ENCODE peak calls at places on chromosomes 16 and 17, in eight cellular contexts. J is omental fat pad; X is RWPE1; S is neural progenitor cell; E is prostate gland; V is CD8-positive, alpha-beta T cell; D is A549; K is stomach. U is an unnamed sample.

GRCh38 chr16:87041286-87041685 is 275.9 kb downstream of the C16orf95 start:
- DNase-seq in E (no peak), J (no peak), S (no peak), K (no peak), D (no peak), X (no peak), V (no peak), U (no peak)

GRCh38 chr16:47132310-47132709 is 11.4 kb downstream of the NETO2 start:
- DNase-seq in D (no peak), X (no peak), S (no peak), K (no peak), J (no peak), E (no peak), V (no peak), U (no peak)

GRCh38 chr17:50947844-50948514 is 81.8 kb upstream of the TOB1 start:
- DNase-seq in V (no peak), K (peak), S (no peak), E (peak), D (peak), X (no peak), J (no peak), U (peak)

GRCh38 chr17:45060382-45060823 is 714 bp upstream of the NMT1 start:
- DNase-seq in X (no peak), E (no peak), D (no peak), J (no peak), S (no peak), V (no peak), K (no peak), U (no peak)

GRCh38 chr16:86392751-86393150 is 117.6 kb upstream of the FOXF1 start:
- DNase-seq in X (no peak), K (no peak), D (no peak), E (no peak), J (no peak), V (no peak), S (no peak), U (no peak)

GRCh38 chr16:67170168-67170947 is at the start of gene NOL3:
- DNase-seq in E (peak), V (no peak), J (peak), X (peak), K (peak), D (peak), S (peak), U (peak)

GRCh38 chr16:351804-352520 is 561 bp downstream of the AXIN1 start:
- DNase-seq in E (no peak), S (peak), X (no peak), J (no peak), K (no peak), V (no peak), D (no peak), U (peak)

GRCh38 chr16:3874794-3875692 is 5.5 kb downstream of the CREBBP start:
- DNase-seq in D (no peak), V (no peak), S (no peak), K (no peak), E (no peak), X (no peak), J (no peak), U (no peak)

GRCh38 chr17:78316115-78316866 is 43.6 kb downstream of the SOCS3 start:
- DNase-seq in J (no peak), D (peak), S (no peak), E (no peak), X (no peak), K (no peak), V (no peak), U (no peak)

GRCh38 chr17:47868134-47868533 is 17.2 kb upstream of the SP6 start:
- DNase-seq in E (no peak), V (no peak), X (no peak), J (no peak), D (no peak), K (no peak), S (no peak), U (no peak)
- TF ChIP-seq CTCF in E (no peak), V (no peak), X (no peak), J (no peak), D (no peak), K (no peak), S (no peak), U (no peak)

DNA sequence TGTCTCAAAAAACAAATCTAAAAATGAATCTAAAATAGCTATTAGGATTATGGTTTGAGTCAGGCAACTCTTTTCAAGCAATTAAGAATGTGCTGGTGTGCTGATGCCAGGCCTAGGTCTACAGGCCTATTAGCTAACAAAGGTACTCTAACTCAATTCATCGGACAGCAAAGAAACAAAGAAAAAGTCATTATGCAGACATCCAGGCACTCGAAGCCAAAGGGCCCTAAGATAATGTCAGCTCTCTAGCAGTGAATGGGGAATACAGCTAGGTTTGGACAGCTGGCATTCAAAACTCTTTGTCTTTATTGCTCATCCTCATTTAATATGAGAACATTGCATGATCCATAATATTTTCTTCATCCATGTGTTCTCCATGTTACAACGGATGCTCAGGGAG is 108.5 kb downstream of the TMEM114 start:
- DNase-seq in D (no peak), J (no peak), K (no peak), E (no peak), V (no peak), X (no peak), S (peak), U (no peak)
- TF ChIP-seq CTCF in D (no peak), J (no peak), K (no peak), E (no peak), V (no peak), X (no peak), S (no peak), U (no peak)

DNA sequence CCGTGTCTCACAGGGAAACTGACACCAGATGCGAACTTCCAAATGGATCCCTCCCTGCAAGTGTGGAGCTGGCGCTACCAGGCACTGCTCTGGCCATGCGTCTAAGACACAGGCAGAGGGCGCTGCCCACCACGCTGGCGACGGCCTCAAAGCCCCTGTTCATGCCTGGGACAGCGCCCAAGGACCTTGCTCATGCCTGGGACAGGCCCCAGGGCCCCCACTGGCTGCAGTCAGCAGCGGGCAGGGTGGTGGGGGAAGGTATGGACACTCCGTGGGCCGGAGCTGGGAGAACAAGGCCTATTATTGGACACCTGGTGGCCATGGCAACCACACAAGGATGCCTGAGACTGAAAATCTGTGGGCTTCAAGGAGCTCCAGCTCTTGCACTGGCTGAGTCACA is 8.8 kb downstream of the ZG16B start:
- DNase-seq in S (peak), D (peak), V (peak), K (peak), J (no peak), E (peak), X (peak), U (peak)
- TF ChIP-seq CTCF in S (peak), D (peak), V (peak), K (no peak), J (no peak), E (peak), X (peak), U (peak)

GRCh38 chr17:66373944-66374817 is 71.8 kb downstream of the PRKCA start:
- DNase-seq in J (no peak), D (no peak), X (no peak), E (no peak), V (peak), S (peak), K (no peak), U (no peak)
- TF ChIP-seq CTCF in J (no peak), D (no peak), X (no peak), E (no peak), V (no peak), S (no peak), K (no peak), U (no peak)

GRCh38 chr16:73563709-73564108 is 515.8 kb upstream of the ZFHX3 start:
- DNase-seq in X (no peak), D (no peak), E (no peak), S (no peak), J (no peak), K (no peak), V (no peak), U (no peak)

GRCh38 chr16:73568769-73569168 is 520.8 kb upstream of the ZFHX3 start:
- DNase-seq in D (no peak), S (no peak), K (no peak), E (no peak), J (no peak), X (no peak), V (no peak), U (no peak)

GRCh38 chr16:73565925-73566324 is 518.0 kb upstream of the ZFHX3 start:
- DNase-seq in D (no peak), K (no peak), X (no peak), J (no peak), V (no peak), S (no peak), E (no peak), U (no peak)

GRCh38 chr16:73569266-73569665 is 521.3 kb upstream of the ZFHX3 start:
- DNase-seq in D (no peak), K (no peak), S (no peak), J (no peak), V (no peak), X (no peak), E (no peak), U (no peak)

GRCh38 chr16:73565263-73565662 is 517.3 kb upstream of the ZFHX3 start:
- DNase-seq in D (peak), X (no peak), S (peak), E (no peak), J (no peak), K (no peak), V (no peak), U (peak)
- TF ChIP-seq CTCF in D (peak), X (no peak), S (peak), E (peak), J (no peak), K (no peak), V (no peak), U (peak)

DNA sequence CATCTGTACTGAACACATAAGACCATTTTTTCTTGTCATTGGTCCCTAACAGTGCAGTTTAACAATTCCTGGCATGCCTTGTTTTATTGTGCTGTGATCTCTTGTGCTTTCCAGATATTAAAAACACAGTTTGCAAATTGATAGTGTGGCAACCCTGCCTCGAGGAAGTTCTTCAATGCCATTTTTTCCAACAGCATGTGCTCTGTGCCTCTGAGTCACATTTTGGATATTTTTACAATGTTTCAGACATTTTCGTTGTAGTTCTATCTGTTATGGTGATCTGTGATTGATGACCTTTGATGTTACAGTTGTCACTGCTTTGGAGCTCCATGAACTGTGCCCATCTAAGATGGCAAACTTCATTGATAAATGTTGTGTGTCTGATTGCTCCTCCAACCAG is 66.2 kb downstream of the GOSR1 start:
- DNase-seq in J (no peak), X (no peak), S (no peak), V (no peak), E (no peak), K (no peak), D (no peak), U (no peak)
- TF ChIP-seq CTCF in J (no peak), X (no peak), S (no peak), V (no peak), E (no peak), K (no peak), D (no peak), U (no peak)

DNA sequence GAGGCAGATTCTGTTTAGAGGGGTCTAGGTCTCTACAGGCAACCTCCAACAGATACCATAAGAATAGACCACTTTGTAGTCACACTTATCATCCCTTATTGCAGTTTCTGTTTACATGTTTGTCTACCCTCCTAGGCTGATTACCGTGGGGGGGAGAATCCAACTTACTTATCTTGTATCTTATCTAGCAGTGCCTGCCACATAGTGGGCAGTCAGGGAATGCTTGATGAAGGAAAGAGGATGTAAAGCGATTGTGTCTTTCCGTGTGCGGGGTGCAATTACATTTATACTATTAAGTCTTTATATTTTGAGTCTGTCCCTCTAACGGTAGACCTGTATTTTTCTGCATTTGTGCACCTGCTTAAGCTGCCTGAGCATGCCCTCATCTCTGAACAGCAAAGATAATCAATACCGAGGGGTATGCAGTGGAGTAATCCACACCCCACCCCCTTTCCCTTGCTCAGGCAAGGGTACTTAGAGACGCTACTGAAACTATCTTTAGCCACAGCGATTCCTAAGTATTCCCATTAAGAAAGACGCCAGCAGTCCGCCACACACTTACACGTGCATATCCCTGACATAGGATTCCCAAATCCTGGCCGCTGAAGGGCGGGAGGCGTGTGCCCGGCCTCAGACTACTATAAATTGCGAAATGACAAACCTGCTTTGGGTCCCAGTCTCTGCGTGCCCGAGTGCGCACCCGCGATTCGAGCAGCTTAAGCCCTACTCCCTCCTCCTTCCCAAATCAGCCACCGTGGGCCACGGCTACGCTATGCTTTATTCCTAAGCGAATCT is 635 bp upstream of the AATF start:
- DNase-seq in K (no peak), D (peak), V (no peak), E (no peak), X (no peak), S (no peak), J (no peak), U (no peak)
- TF ChIP-seq CTCF in K (no peak), D (no peak), V (no peak), E (no peak), X (no peak), S (no peak), J (no peak), U (no peak)